ENCODE peak calls at places on chromosomes 13 and 19, in five cellular contexts. V, U, F, L and O are unnamed samples.

GRCh38 chr13:44243198-44243852 is 130.3 kb upstream of the SERP2 start:
- DNase-seq in V (peak; percentile 70), U (no peak), F (no peak), L (peak; percentile 92), O (peak; percentile 92)

GRCh38 chr13:72754111-72754510 is 26.4 kb downstream of the BORA start:
- DNase-seq in V (no peak), U (no peak), F (no peak), L (no peak), O (no peak)

GRCh38 chr19:41821003-41821735 is 23.3 kb downstream of the LYPD4 start:
- DNase-seq in V (peak; percentile 17), U (peak; percentile 26), F (no peak), L (peak; percentile 84), O (peak; percentile 73)

GRCh38 chr13:68056816-68057710 is 826.9 kb upstream of the PCDH9 start:
- DNase-seq in V (peak; percentile 67), U (no peak), F (no peak), L (no peak), O (peak; percentile 42)

GRCh38 chr19:29927944-29928669 is 13.9 kb upstream of the URI1 start:
- DNase-seq in V (no peak), U (no peak), F (no peak), L (peak; percentile 67), O (peak; percentile 48)

GRCh38 chr13:35484384-35484783 is 7.9 kb upstream of the MAB21L1 start:
- DNase-seq in V (no peak), U (no peak), F (no peak), L (no peak), O (no peak)

GRCh38 chr13:107969551-107969950 is 245.8 kb downstream of the LIG4 start:
- DNase-seq in V (no peak), U (no peak), F (no peak), L (no peak), O (no peak)

GRCh38 chr13:74145249-74145970 is 11.2 kb upstream of the KLF12 start:
- DNase-seq in V (peak; percentile 62), U (no peak), F (no peak), L (no peak), O (no peak)

GRCh38 chr13:79662882-79663281 is 181.9 kb downstream of the NDFIP2 start:
- DNase-seq in V (no peak), U (no peak), F (no peak), L (no peak), O (peak; percentile 78)

GRCh38 chr19:29771708-29772415 is 39.9 kb upstream of the CCNE1 start:
- DNase-seq in V (peak; percentile 40), U (no peak), F (no peak), L (peak; percentile 92), O (peak; percentile 74)

GRCh38 chr13:49657241-49657641 is 28.9 kb downstream of the ARL11 start:
- DNase-seq in V (no peak), U (no peak), F (no peak), L (peak; percentile 70), O (no peak)

GRCh38 chr13:114068723-114069322 is 63.6 kb downstream of the RASA3 start:
- DNase-seq in V (no peak), U (no peak), F (no peak), L (no peak), O (peak; percentile 81)

GRCh38 chr19:1163934-1164683 is 10.0 kb downstream of the SBNO2 start:
- DNase-seq in V (no peak), U (no peak), F (no peak), L (no peak), O (no peak)

GRCh38 chr19:16316506-16316882 is 8.1 kb upstream of the KLF2 start:
- DNase-seq in V (peak; percentile 52), U (no peak), F (no peak), L (no peak), O (no peak)

GRCh38 chr19:12821761-12822160 is 12.6 kb downstream of the RTBDN start:
- DNase-seq in V (no peak), U (no peak), F (no peak), L (no peak), O (no peak)

GRCh38 chr13:63048648-63049047 is 1633.0 kb upstream of the PCDH20 start:
- DNase-seq in V (no peak), U (no peak), F (no peak), L (no peak), O (no peak)